ENCODE peak calls at places on chromosomes 11 and 22, in five cellular contexts. P is HAP-1, W is heart left ventricle, A is body of pancreas, B is breast epithelium. S is an unnamed sample.

GRCh38 chr11:6655020-6655789 is 404 bp downstream of the DCHS1 start:
- DNase-seq in P (peak; percentile 17), W (peak; percentile 49), A (no peak), B (no peak), S (peak; percentile 36)

GRCh38 chr11:120054753-120055045 is 83.2 kb downstream of the TRIM29 start:
- DNase-seq in P (no peak), W (no peak), A (no peak), B (peak; percentile 9), S (no peak)

GRCh38 chr11:96112192-96113099 is 188.5 kb upstream of the MTMR2 start:
- DNase-seq in P (no peak), W (no peak), A (no peak), B (no peak), S (no peak)

GRCh38 chr22:26797910-26798309 is 140.5 kb downstream of the MIAT start:
- DNase-seq in P (peak; percentile 30), W (no peak), A (no peak), B (no peak), S (no peak)

GRCh38 chr22:19460036-19460435 is 12.5 kb upstream of the C22orf39 start:
- DNase-seq in P (no peak), W (no peak), A (no peak), B (no peak), S (no peak)

GRCh38 chr11:27201454-27202302 is 161.1 kb downstream of the BBOX1 start:
- DNase-seq in P (peak; percentile 98), W (peak; percentile 86), A (peak; percentile 89), B (no peak), S (no peak)

GRCh38 chr22:32206774-32207758 is 2.2 kb upstream of the RFPL2 start:
- DNase-seq in P (peak; percentile 36), W (peak; percentile 30), A (no peak), B (no peak), S (peak; percentile 30)

GRCh38 chr11:1912314-1912878 is 7.1 kb upstream of the TNNT3 start:
- DNase-seq in P (no peak), W (no peak), A (no peak), B (no peak), S (no peak)

GRCh38 chr11:122850076-122850631 is 11.9 kb downstream of the CRTAM start:
- DNase-seq in P (no peak), W (no peak), A (no peak), B (no peak), S (no peak)

GRCh38 chr22:36725366-36726006 is 21.9 kb upstream of the CACNG2 start:
- DNase-seq in P (no peak), W (no peak), A (no peak), B (no peak), S (no peak)

GRCh38 chr11:72381584-72382090 is 52.7 kb downstream of the CLPB start:
- DNase-seq in P (no peak), W (no peak), A (no peak), B (no peak), S (no peak)

GRCh38 chr11:2838676-2839075 is 46.9 kb downstream of the CDKN1C start:
- DNase-seq in P (no peak), W (no peak), A (no peak), B (no peak), S (no peak)

GRCh38 chr11:116558504-116559252 is 214.1 kb downstream of the BUD13 start:
- DNase-seq in P (no peak), W (no peak), A (no peak), B (no peak), S (no peak)

GRCh38 chr11:36365937-36366336 is 69.8 kb downstream of the PRR5L start:
- DNase-seq in P (no peak), W (no peak), A (no peak), B (no peak), S (no peak)

GRCh38 chr11:86608251-86608799 is 64.1 kb downstream of the ME3 start:
- DNase-seq in P (peak; percentile 68), W (peak; percentile 70), A (peak; percentile 74), B (peak; percentile 67), S (no peak)

GRCh38 chr22:28955817-28956216 is 72.4 kb downstream of the ZNRF3 start:
- DNase-seq in P (no peak), W (no peak), A (no peak), B (no peak), S (peak; percentile 55)

GRCh38 chr11:107017433-107018227 is 646 bp downstream of the GUCY1A2 start:
- DNase-seq in P (peak; percentile 65), W (peak; percentile 64), A (peak; percentile 46), B (no peak), S (no peak)

GRCh38 chr11:70067591-70068341 is 10.4 kb upstream of the ANO1 start:
- DNase-seq in P (no peak), W (no peak), A (peak; percentile 4), B (peak; percentile 73), S (no peak)

GRCh38 chr22:49290711-49291110 is 537.0 kb downstream of the BRD1 start:
- DNase-seq in P (peak; percentile 3), W (no peak), A (no peak), B (no peak), S (no peak)
- H3K9me3 ChIP-seq in P (no peaks in the 10 kb centered on the region), W (no peaks in the 10 kb centered on the region), A (no peaks in the 10 kb centered on the region), B (peaks cover 11% of the 10 kb centered on the region), S (peaks cover 6% of the 10 kb centered on the region)

GRCh38 chr22:48594757-48595510 is 1232.7 kb downstream of the BRD1 start:
- DNase-seq in P (no peak), W (peak; percentile 9), A (no peak), B (no peak), S (no peak)

GRCh38 chr22:48592931-48593330 is 1234.7 kb downstream of the BRD1 start:
- DNase-seq in P (no peak), W (peak; percentile 4), A (no peak), B (no peak), S (no peak)

GRCh38 chr22:48595511-48595905 is 1232.2 kb downstream of the BRD1 start:
- DNase-seq in P (no peak), W (no peak), A (no peak), B (no peak), S (no peak)

GRCh38 chr22:48593551-48593950 is 1234.1 kb downstream of the BRD1 start:
- DNase-seq in P (no peak), W (peak; percentile 10), A (no peak), B (no peak), S (no peak)

DNA sequence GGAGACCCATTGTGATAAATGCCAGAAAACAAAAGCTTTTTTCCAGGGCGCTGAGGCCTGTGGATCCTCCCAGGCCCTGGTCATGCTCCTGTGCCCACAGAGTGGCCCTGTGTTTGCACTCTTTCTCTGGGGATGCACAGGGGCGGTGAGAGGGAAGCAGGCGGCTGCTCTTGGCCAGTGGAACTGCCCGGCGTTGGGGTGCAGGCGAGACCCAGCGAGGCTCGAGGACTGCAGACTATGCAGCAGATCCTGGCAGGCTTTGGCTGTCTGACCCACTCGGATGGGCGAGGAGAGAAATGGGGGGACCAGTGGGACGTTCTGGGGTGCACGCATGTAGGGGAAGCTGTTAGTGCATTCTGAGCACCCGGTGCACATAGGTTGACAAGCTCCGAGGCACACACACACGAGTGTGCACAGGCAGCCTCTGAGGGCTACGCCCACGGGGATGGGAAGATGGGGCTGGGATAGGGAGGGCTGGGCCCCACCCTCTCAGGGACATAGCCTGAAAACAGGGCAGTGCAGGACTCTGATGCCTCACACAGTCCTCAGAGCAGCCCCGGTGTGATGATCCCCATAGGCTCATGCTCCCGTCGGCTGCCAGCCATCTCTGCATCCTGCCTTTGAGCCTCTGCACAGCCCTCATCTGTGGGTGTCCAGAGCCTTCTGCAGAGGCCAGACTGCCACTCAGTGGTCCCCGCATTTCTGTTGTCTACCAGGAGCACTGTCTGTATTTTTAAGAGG is 1233.5 kb downstream of the BRD1 start:
- DNase-seq in P (no peak), W (peak; percentile 6), A (no peak), B (no peak), S (no peak)
- H3K9me3 ChIP-seq in P (no peaks in the 10 kb centered on the region), W (no peaks in the 10 kb centered on the region), A (no peaks in the 10 kb centered on the region), B (peaks cover 7% of the 10 kb centered on the region), S (no peaks in the 10 kb centered on the region)

DNA sequence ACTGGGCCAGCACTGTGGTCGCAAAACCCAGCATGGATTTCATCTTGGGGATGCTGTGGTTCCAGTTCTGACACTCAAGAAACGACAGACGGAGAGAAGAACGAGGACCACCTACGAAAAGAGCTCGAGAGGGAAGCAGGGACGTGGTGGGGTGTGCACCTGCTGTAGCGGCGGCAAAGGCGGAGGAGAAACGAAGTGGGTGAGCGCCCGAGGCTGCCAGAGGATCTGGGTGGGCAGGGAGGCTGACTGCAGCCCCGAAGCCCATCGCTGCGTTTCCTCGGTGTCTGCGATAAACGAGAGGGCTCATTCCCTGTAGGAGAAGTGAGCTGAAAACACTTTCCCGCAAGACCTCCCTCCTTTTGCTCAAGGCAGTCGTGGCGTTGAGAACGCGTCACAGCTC is 246.1 kb downstream of the OR4C45 start:
- DNase-seq in P (no peak), W (no peak), A (no peak), B (no peak), S (no peak)
- H3K9me3 ChIP-seq in P (no peaks in the 10 kb centered on the region), W (no peaks in the 10 kb centered on the region), A (no peaks in the 10 kb centered on the region), B (peaks cover 7% of the 10 kb centered on the region), S (no peaks in the 10 kb centered on the region)

GRCh38 chr11:71096751-71097388 is 155.5 kb downstream of the SHANK2 start:
- DNase-seq in P (no peak), W (no peak), A (no peak), B (no peak), S (no peak)

GRCh38 chr11:71094296-71095077 is 157.9 kb downstream of the SHANK2 start:
- DNase-seq in P (no peak), W (no peak), A (no peak), B (no peak), S (no peak)

GRCh38 chr11:71097506-71098240 is 154.7 kb downstream of the SHANK2 start:
- DNase-seq in P (no peak), W (no peak), A (no peak), B (no peak), S (no peak)

GRCh38 chr11:71093783-71094182 is 158.6 kb downstream of the SHANK2 start:
- DNase-seq in P (no peak), W (no peak), A (no peak), B (no peak), S (no peak)

DNA sequence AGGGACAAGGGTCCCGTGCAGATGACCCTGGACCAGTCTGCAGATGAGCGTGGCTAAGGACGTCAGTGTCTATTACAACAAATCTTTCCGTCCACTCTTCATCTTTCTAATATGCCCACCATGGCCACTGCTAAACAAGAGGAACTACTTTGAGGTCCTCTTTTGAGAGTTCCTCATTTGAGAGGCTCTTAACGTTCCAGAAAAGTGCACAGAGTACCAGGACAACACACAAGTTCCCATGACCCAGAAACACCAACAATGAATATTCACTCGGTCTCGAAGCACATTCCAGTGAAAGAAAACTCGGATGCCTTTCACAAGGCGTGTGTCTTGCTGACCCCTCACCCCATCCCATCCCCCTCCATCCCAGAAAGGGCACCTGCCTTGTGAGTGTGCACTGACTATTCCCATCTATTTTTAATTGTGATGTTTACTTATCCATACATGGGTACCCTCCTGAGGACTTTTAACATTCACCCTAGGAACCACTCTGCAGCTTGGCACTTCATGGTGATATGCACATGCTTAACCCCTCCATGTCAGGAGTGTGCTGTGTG is 157.0 kb downstream of the SHANK2 start:
- DNase-seq in P (no peak), W (no peak), A (no peak), B (no peak), S (no peak)
- H3K9me3 ChIP-seq in P (no peaks in the 10 kb centered on the region), W (no peaks in the 10 kb centered on the region), A (no peaks in the 10 kb centered on the region), B (no peaks in the 10 kb centered on the region), S (no peaks in the 10 kb centered on the region)

S was measured in CD4-positive, alpha-beta T cell.